ENCODE peak calls at places on chromosomes 7 and 10, in seven cellular contexts. C is H1, A is K562, J is GM12878, F is HCT116, E is HepG2, K is SK-N-SH. N is an unnamed sample.

GRCh38 chr7:90412458-90413184 is 9.4 kb downstream of the CLDN12 start:
- DNase-seq in C (no peak), A (peak; percentile 36), J (no peak), F (peak; percentile 15), E (peak; percentile 44), K (peak; percentile 30), N (peak; percentile 79)

GRCh38 chr10:87706731-87707130 is 47.1 kb downstream of the PAPSS2 start:
- DNase-seq in C (no peak), A (no peak), J (no peak), F (no peak), E (no peak), K (no peak), N (no peak)

GRCh38 chr7:132049462-132050304 is 493.3 kb upstream of the PODXL start:
- DNase-seq in C (no peak), A (peak; percentile 65), J (no peak), F (peak; percentile 16), E (peak; percentile 18), K (no peak), N (peak; percentile 37)

GRCh38 chr10:126663880-126664279 is 6.6 kb downstream of the C10orf90 start:
- DNase-seq in C (no peak), A (no peak), J (no peak), F (no peak), E (no peak), K (no peak), N (no peak)

GRCh38 chr10:5442056-5442989 is 30.0 kb downstream of the NET1 start:
- DNase-seq in C (no peak), A (peak; percentile 66), J (no peak), F (peak; percentile 38), E (peak; percentile 43), K (peak; percentile 56), N (peak; percentile 37)

GRCh38 chr7:134693256-134693655 is 46.6 kb downstream of the BPGM start:
- DNase-seq in C (no peak), A (no peak), J (no peak), F (no peak), E (no peak), K (no peak), N (no peak)

GRCh38 chr10:95247200-95247880 is 43.5 kb downstream of the PDLIM1 start:
- DNase-seq in C (no peak), A (no peak), J (no peak), F (no peak), E (peak; percentile 28), K (no peak), N (no peak)

GRCh38 chr7:112572669-112573301 is 92.0 kb downstream of the LSMEM1 start:
- DNase-seq in C (no peak), A (peak; percentile 44), J (no peak), F (no peak), E (peak; percentile 70), K (no peak), N (no peak)

GRCh38 chr7:140214075-140214684 is 37.4 kb upstream of the KDM7A start:
- DNase-seq in C (no peak), A (no peak), J (peak; percentile 43), F (no peak), E (peak; percentile 42), K (peak; percentile 49), N (no peak)

GRCh38 chr7:48526375-48526732 is 355.1 kb downstream of the ABCA13 start:
- DNase-seq in C (no peak), A (no peak), J (no peak), F (no peak), E (no peak), K (no peak), N (no peak)

GRCh38 chr7:80841566-80842478 is 77.0 kb downstream of the SEMA3C start:
- DNase-seq in C (no peak), A (no peak), J (no peak), F (no peak), E (no peak), K (no peak), N (no peak)

GRCh38 chr10:111076191-111076681 is 593 bp upstream of the ADRA2A start:
- DNase-seq in C (peak; percentile 63), A (peak; percentile 29), J (no peak), F (peak; percentile 13), E (no peak), K (peak; percentile 93), N (peak; percentile 82)

GRCh38 chr7:157760004-157760730 is 423.4 kb downstream of the DNAJB6 start:
- DNase-seq in C (no peak), A (no peak), J (no peak), F (peak; percentile 6), E (no peak), K (peak; percentile 70), N (no peak)

GRCh38 chr10:119517235-119518141 is 25.0 kb downstream of the RGS10 start:
- DNase-seq in C (no peak), A (no peak), J (peak; percentile 59), F (no peak), E (no peak), K (no peak), N (no peak)

GRCh38 chr10:61120805-61121204 is 176.8 kb upstream of the RHOBTB1 start:
- DNase-seq in C (no peak), A (no peak), J (no peak), F (no peak), E (no peak), K (no peak), N (no peak)

GRCh38 chr10:84196083-84196482 is 1.7 kb downstream of the CDHR1 start:
- DNase-seq in C (no peak), A (no peak), J (no peak), F (no peak), E (peak; percentile 3), K (no peak), N (peak; percentile 73)

GRCh38 chr10:84193327-84193726 is 1.0 kb upstream of the CDHR1 start:
- DNase-seq in C (no peak), A (no peak), J (no peak), F (no peak), E (no peak), K (no peak), N (no peak)

GRCh38 chr10:84195044-84195830 is 900 bp downstream of the CDHR1 start:
- DNase-seq in C (no peak), A (no peak), J (no peak), F (no peak), E (no peak), K (peak; percentile 47), N (no peak)

GRCh38 chr10:84193846-84194423 is 402 bp upstream of the CDHR1 start:
- DNase-seq in C (no peak), A (no peak), J (no peak), F (no peak), E (no peak), K (no peak), N (no peak)

DNA sequence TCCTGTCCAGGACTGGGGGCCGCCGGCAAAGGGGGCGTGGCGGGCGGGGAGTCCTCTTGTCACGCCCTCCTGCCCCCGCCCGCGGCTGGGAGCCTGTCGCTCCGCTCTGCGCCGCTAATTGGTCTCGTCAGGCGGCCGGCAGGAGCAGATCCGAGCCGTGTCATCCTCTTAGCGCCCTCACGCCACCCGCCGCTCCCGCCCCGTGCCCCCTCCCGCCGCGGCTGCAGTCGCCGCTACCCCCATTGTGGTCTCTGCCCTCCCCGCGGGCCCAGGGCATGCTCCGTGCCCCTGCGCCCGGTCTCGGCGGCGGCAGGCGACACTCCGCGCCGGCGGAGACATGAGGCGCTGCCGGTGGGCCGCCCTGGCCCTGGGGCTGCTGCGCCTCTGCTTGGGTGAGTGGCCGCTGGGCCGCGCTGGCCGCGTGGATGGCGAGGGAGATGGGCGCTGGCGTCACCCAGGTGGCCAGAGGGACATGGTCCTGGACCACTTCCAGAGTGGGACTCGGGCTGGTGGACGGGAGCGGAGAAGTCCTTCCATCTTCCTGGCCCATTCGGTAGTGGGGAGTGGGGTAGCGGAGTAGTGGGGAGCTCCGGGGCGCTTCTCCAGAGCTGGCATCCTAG is at the start of gene CDHR1:
- DNase-seq in C (no peak), A (peak; percentile 78), J (no peak), F (no peak), E (no peak), K (peak; percentile 86), N (no peak)
- TF ChIP-seq JUND in C (no peak), A (no peak), J (no peak), F (no peak), E (no peak), K (no peak), N (no peak)

GRCh38 chr10:116151076-116151475 is 121.9 kb downstream of the GFRA1 start:
- DNase-seq in C (no peak), A (no peak), J (no peak), F (no peak), E (no peak), K (no peak), N (no peak)
- TF ChIP-seq JUND in C (no peak), A (no peak), J (no peak), F (no peak), E (no peak), K (no peak), N (no peak)

DNA sequence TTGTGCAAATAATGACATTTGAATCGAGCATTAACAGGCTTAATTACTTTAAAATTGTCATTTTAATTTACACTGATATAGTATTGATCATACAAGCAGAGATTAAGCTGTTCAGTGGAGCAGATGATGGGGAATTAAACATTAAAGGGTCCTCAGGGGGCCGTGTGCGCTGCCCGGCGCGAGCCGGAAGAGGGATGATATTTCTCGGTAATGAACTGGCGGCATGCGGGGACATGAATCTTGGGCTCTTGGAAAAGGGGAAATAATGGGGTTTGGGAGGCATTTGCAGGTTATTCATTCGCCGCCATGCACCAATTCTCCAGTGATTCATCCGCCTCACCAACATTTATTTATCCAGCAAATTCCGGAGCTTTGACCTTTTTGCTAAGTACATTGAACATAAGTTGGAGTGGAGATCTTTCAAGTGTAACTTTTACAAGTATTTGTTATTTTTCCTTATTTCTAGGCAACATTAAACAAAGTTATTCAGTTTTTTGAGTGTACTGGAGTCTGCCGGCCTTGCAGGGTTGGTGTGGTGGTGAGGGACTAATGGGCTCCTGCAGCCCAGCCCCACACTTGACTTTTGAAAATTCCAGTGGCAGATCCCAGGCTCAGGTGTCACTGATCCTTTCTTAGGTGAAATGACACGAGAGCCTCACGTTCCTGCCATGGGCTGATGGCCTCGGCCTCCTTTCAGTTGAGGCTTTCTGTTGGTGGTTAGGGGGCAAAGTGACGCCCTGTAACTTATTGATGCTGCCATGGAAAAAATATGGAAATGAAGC is 118.1 kb downstream of the NKX6-2 start:
- DNase-seq in C (no peak), A (no peak), J (no peak), F (no peak), E (no peak), K (no peak), N (no peak)
- TF ChIP-seq JUND in C (no peak), A (no peak), J (no peak), F (no peak), E (no peak), K (no peak), N (no peak)

DNA sequence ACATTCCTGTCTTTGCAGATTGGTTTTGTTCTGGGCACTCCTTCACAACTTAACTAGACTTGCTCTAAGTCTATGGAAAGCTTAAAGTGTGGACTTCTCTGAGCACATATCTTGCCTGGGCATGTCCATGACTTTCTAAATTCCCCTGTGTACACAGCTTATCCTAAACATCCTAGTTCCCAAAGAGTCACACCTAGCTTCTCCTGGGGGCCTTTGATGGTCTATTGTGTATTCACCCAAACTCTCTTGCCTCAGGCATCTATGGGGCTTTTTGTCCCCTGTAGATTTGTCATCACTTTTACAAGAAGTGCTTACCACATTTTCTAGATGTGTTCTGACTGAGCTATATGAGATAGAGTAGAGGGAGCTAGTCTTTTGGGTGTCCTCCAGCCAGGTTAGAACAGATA is 12.2 kb upstream of the ZNF488 start:
- DNase-seq in C (no peak), A (no peak), J (no peak), F (no peak), E (peak; percentile 18), K (no peak), N (no peak)
- TF ChIP-seq JUND in C (no peak), A (no peak), J (no peak), F (no peak), E (no peak), K (no peak), N (no peak)

N was measured in T47D.